ENCODE peak calls at places on chromosomes 12 and 14, in four cellular contexts. W is IMR-90, A is mesendoderm, F is H9. R is an unnamed sample.

GRCh38 chr12:67827820-67828383 is 161.3 kb upstream of the IFNG-AS1 start:
- DNase-seq in F (no peak), A (peak), W (peak), R (peak)

GRCh38 chr12:97944576-97944975 is 482.0 kb downstream of the RMST start:
- DNase-seq in W (no peak), F (no peak), A (no peak), R (no peak)

GRCh38 chr12:47509398-47509851 is 196.4 kb downstream of the RPAP3 start:
- DNase-seq in A (no peak), W (peak), F (no peak), R (no peak)

GRCh38 chr14:55448146-55448614 is 7.8 kb upstream of the TBPL2 start:
- DNase-seq in F (no peak), W (peak), A (peak), R (peak)

GRCh38 chr12:56521590-56522371 is at the start of gene RBMS2:
- DNase-seq in F (peak), A (peak), W (peak), R (peak)

GRCh38 chr12:113889806-113890581 is 76.1 kb downstream of the RBM19 start:
- DNase-seq in W (no peak), A (no peak), F (no peak), R (no peak)

GRCh38 chr12:6084261-6084968 is 40.1 kb downstream of the VWF start:
- DNase-seq in A (peak), W (peak), F (peak), R (peak)

GRCh38 chr14:96122496-96122895 is 82.1 kb upstream of the BDKRB2 start:
- DNase-seq in W (peak), A (peak), F (no peak), R (peak)

GRCh38 chr12:83784298-83784890 is 1097.7 kb downstream of the TMTC2 start:
- DNase-seq in A (no peak), F (peak), W (no peak), R (no peak)

GRCh38 chr12:51382173-51382572 is 9.0 kb downstream of the GALNT6 start:
- DNase-seq in F (no peak), A (no peak), W (no peak), R (no peak)

GRCh38 chr14:63039800-63040380 is 5.4 kb downstream of the KCNH5 start:
- DNase-seq in F (no peak), A (peak), W (peak), R (peak)

GRCh38 chr12:40723001-40723400 is 30.8 kb downstream of the CNTN1 start:
- DNase-seq in A (no peak), F (no peak), W (no peak), R (no peak)

GRCh38 chr12:132261328-132262138 is 67.9 kb downstream of the GALNT9 start:
- DNase-seq in A (no peak), F (no peak), W (no peak), R (no peak)

GRCh38 chr14:104249706-104250105 is 111.3 kb downstream of the KIF26A start:
- DNase-seq in W (no peak), A (no peak), F (peak), R (no peak)

GRCh38 chr12:100733817-100734593 is 60.6 kb upstream of the ANO4 start:
- DNase-seq in W (peak), F (no peak), A (peak), R (peak)

GRCh38 chr12:80849367-80849766 is 88.4 kb downstream of the LIN7A start:
- DNase-seq in A (peak), F (no peak), W (no peak), R (no peak)
- H2BK5ac ChIP-seq in A (no peak), F (no peak), W (no peak), R (no peak)

DNA sequence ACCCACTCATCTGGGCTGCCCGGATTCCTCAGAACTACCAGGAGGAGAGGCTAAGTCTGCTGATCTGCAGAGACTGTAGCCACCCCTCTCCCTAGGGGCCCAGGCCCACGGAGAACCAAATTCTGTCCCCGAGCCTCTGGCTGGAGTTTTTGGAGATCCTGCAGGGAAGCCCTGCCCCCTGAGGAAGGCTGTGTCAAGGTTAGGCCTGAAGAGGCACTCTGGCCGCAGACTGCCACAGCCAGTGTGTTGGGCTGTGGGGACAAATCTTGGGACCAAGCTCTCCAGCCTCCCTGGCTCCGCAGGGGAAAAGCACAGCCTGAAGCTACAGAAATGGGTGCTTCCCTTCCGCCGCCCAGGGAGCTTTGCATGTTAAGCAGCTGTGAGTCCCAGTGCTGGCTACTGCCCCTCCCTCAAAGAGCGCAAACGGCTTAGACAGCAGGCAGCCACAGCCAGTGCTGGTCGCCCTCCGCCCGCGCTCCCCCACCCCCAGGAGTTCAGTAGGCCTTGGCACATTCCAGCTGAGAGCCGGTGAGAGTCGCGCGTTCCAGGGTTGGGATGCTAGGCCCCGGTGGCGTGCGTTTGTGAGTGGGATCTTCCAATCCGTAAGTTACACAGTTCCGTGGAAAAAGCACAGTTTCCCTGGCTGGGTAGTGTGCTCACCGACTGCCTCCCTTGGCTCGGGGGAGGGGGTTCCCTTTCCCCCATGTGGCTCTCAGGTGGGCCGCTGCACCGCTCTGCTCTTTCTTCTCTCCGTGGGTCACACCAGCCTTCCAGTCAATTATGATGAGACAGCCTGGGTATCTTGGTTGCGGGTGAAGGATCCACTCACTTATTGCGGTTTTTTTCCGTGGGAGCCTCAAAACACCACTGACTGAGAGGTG is 13.2 kb downstream of the CLEC4E start:
- DNase-seq in A (peak), W (no peak), F (peak), R (no peak)
- H2BK5ac ChIP-seq in A (no peak), W (no peak), F (no peak), R (no peak)

GRCh38 chr12:48788852-48789775 is at the start of gene ADCY6:
- DNase-seq in A (peak), F (peak), W (peak), R (peak)

GRCh38 chr12:48787791-48788521 is 933 bp downstream of the ADCY6 start:
- DNase-seq in F (no peak), A (no peak), W (no peak), R (no peak)

GRCh38 chr12:48786591-48787544 is 2.0 kb downstream of the ADCY6 start:
- DNase-seq in F (no peak), W (no peak), A (no peak), R (no peak)

GRCh38 chr12:48788522-48788851 is 402 bp downstream of the ADCY6 start:
- DNase-seq in A (no peak), W (no peak), F (no peak), R (no peak)

DNA sequence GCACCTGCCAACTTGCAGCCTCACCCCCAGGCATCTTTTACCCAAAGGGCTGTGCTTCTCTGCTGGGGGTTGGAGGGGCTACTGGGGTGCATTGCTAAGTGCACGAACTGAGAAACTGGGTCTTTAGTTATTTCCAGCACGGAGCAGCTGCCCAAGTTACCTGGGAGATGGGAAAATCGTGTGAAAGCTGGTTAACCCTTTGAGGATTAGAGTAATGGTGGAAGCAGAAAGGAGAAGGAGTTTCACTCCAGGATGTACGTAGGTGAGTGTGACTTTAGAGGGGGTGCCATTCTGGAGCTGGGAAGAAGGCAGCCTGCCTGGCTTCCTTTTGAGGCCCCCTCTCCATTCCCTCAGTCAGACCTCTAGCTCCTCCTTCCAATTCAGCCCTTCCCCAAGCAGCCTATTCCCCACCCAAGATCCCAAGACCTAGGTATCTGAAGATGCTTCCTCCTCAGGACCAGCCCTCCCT is 1.0 kb upstream of the ADCY6 start:
- DNase-seq in W (no peak), F (no peak), A (no peak), R (no peak)
- H2BK5ac ChIP-seq in W (no peak), F (no peak), A (no peak), R (no peak)

GRCh38 chr14:68476965-68477455 is 315.9 kb downstream of the ZFP36L1 start:
- DNase-seq in F (no peak), A (no peak), W (no peak), R (no peak)
- H2BK5ac ChIP-seq in F (no peak), A (no peak), W (peak), R (peak)

GRCh38 chr12:69331846-69332684 is 16.1 kb upstream of the LYZ start:
- DNase-seq in A (peak), W (no peak), F (no peak), R (no peak)
- H2BK5ac ChIP-seq in A (no peak), W (no peak), F (no peak), R (no peak)

DNA sequence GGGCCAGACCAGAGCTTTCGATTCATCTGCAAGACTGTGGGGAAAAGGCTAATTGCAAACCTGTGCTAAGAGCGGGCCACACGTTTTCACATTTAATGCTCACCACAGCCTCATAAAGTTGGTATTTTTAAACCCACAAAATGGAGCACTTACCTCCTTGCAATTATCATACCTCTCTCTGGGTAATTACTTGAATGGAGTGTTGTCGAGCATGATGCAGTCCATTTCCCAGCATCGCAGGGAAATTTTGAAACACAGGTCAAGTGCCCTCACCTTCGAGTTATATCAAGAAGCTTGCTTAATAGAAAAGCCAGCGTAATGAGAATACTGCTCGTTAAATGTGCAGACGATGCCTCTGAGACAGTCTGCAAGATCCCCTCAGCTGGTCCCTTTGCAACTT is 8.9 kb upstream of the IFI27L2 start:
- DNase-seq in F (no peak), A (no peak), W (no peak), R (no peak)
- H2BK5ac ChIP-seq in F (no peak), A (no peak), W (no peak), R (no peak)

DNA sequence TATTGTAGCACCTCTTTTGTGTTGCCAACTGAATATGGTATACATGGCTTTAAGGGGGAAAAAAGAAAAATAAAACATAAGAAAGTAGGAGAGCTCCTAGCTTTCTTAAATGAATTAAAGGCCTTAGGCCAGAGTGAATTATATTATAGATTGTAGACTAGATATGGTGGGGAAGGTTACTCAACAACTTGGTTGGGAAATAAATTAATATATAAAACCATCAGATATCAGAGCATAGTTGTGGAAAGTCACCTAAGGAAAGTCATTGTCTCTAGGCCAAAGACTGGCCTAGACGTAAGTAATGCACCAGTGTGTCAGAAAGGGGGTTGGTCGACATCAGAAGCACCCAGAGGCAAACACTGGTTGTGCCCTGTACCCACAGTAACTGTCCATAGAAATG is 391.8 kb downstream of the RAD51B start:
- DNase-seq in W (no peak), F (no peak), A (no peak), R (no peak)
- H2BK5ac ChIP-seq in W (peak), F (no peak), A (no peak), R (no peak)

GRCh38 chr14:100143934-100144333 is 15.5 kb downstream of the DEGS2 start:
- DNase-seq in F (no peak), A (no peak), W (no peak), R (no peak)

GRCh38 chr14:100145682-100146464 is 13.6 kb downstream of the DEGS2 start:
- DNase-seq in W (no peak), F (no peak), A (no peak), R (no peak)

GRCh38 chr14:100146548-100147091 is 12.8 kb downstream of the DEGS2 start:
- DNase-seq in A (no peak), F (no peak), W (no peak), R (no peak)

GRCh38 chr14:100144645-100144995 is 14.8 kb downstream of the DEGS2 start:
- DNase-seq in W (no peak), A (no peak), F (no peak), R (no peak)

DNA sequence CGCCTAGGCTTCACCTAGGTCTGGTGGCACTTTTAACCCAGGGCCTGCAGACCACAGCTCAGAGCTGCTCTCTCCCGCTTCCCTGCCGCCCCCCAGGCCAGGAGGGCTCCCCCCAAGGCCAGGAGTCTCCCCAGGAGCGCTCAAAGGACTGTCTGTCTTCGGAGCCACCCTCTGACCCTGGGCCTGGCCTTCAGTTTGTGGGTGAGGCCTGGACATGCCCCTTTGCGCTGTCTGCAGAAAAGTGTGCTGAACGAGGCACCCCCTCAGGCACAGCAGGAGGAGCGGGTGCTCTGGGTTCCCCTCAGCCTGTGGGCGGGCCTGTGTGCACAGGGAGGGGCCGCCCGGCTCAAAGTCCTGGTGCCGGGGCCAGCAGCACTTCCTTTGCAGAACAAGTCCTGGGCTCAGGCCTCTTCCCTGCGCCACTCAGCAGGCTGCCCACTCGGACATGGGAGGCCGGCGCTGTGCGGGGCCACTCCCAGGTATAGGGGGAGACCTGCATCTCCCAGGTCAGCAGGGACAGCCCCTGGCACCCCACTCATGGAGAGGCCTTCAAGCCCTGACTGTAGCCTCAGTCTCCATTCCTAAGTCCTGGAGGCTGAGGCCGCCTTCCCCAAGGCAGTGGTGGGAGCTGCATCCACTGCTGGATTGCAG is 14.3 kb downstream of the DEGS2 start:
- DNase-seq in A (no peak), F (no peak), W (no peak), R (no peak)
- H2BK5ac ChIP-seq in A (no peak), F (no peak), W (no peak), R (no peak)

DNA sequence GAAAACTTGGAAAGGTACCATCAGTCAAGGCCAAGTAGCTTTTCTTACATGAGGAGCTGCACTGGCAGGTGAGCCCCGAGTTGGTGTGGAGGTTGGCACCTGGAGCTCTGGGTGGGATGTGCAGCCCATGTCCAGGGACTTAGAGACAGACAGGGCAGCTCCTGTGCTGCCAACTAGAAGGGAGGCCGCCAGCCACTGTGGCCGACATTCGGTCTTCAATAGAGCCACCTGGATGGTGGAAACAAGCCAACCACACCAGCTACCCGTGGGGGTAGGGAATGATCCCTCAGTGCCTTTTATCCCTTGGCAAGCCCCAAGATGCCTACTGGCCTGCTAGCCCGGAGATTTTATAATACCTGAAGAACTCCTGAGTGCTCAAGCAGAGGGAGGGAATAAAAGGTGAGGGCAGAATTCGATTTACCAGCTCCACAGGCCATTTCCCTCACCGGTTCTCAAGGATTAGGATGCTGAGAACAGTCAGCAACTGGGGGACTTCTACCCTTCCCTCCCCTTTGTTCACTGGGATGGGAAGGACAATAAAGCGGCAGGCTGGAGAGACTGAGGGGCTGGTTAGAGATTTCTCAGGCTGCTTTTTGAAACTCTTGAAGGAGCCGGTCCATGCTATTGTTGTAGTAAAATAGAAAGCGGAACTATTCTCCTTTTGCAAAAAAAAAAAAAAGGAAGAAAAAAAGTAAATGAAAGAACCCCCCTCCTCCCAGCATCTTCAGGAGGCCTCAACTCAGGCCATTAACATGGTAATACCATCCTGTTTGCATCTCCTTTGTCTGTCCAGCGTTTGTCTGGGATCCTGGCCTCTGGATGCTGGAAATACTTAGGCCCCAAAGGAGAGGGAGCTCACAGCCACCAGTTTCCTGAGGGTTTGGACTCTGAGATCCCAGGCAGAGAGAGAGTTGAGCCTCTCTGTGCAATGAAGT is 321.6 kb downstream of the ZFP36L1 start:
- DNase-seq in W (no peak), A (no peak), F (peak), R (no peak)
- H2BK5ac ChIP-seq in W (no peak), A (no peak), F (no peak), R (no peak)

DNA sequence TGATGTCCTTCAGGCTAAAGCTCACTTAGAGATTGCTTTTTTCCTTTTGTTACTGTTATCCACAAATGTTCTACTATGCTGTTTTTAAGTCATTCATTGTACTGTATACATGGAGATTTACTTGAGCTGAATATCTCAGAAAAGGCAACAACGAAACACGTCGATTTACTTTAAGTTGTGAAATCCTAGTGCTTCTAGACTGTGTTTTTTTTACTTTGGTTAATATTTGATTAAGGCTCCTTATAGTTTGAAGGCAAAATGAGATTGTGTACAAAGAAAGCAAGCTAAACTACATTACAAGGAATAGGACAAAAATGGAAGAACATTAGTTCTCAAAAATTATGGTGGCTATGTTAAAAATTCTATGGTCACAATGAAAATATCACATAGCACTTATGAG is 114.5 kb downstream of the SLC35F4 start:
- DNase-seq in F (no peak), W (no peak), A (no peak), R (no peak)
- H2BK5ac ChIP-seq in F (no peak), W (no peak), A (no peak), R (no peak)